ENCODE peak calls at places on chromosome 7, in five cellular contexts. One of them, this sample, is unnamed.

GRCh38 chr7:148044173-148044572 is 546.4 kb upstream of the C7orf33 start:
- DNase-seq in uterus: no peak
- DNase-seq in CD8-positive, alpha-beta T cell: no peak
- DNase-seq in upper lobe of right lung: no peak
- DNase-seq in adrenal gland: no peak
- DNase-seq in this sample: no peak

GRCh38 chr7:131921016-131921415 is 364.6 kb upstream of the PODXL start:
- DNase-seq in uterus: no peak
- DNase-seq in CD8-positive, alpha-beta T cell: no peak
- DNase-seq in upper lobe of right lung: no peak
- DNase-seq in adrenal gland: no peak
- DNase-seq in this sample: no peak

GRCh38 chr7:42262907-42263466 is 26.0 kb upstream of the GLI3 start:
- DNase-seq in uterus: peak
- DNase-seq in CD8-positive, alpha-beta T cell: no peak
- DNase-seq in upper lobe of right lung: no peak
- DNase-seq in adrenal gland: no peak
- DNase-seq in this sample: no peak

GRCh38 chr7:149773446-149774236 is at the start of gene ZNF467:
- DNase-seq in uterus: peak
- DNase-seq in CD8-positive, alpha-beta T cell: no peak
- DNase-seq in upper lobe of right lung: peak
- DNase-seq in adrenal gland: peak
- DNase-seq in this sample: peak

GRCh38 chr7:12943781-12944180 is 256.3 kb downstream of the ARL4A start:
- DNase-seq in uterus: no peak
- DNase-seq in CD8-positive, alpha-beta T cell: no peak
- DNase-seq in upper lobe of right lung: no peak
- DNase-seq in adrenal gland: no peak
- DNase-seq in this sample: no peak

GRCh38 chr7:31192996-31193395 is 140.9 kb downstream of the ADCYAP1R1 start:
- DNase-seq in uterus: no peak
- DNase-seq in CD8-positive, alpha-beta T cell: no peak
- DNase-seq in upper lobe of right lung: peak
- DNase-seq in adrenal gland: peak
- DNase-seq in this sample: no peak

GRCh38 chr7:88092676-88092999 is 127.2 kb downstream of the SRI start:
- DNase-seq in uterus: no peak
- DNase-seq in CD8-positive, alpha-beta T cell: no peak
- DNase-seq in upper lobe of right lung: no peak
- DNase-seq in adrenal gland: no peak
- DNase-seq in this sample: no peak

GRCh38 chr7:79291498-79291865 is 162.0 kb downstream of the MAGI2 start:
- DNase-seq in uterus: no peak
- DNase-seq in CD8-positive, alpha-beta T cell: no peak
- DNase-seq in upper lobe of right lung: no peak
- DNase-seq in adrenal gland: no peak
- DNase-seq in this sample: no peak

GRCh38 chr7:24325708-24326107 is 41.7 kb downstream of the NPY start:
- DNase-seq in uterus: no peak
- DNase-seq in CD8-positive, alpha-beta T cell: no peak
- DNase-seq in upper lobe of right lung: no peak
- DNase-seq in adrenal gland: no peak
- DNase-seq in this sample: no peak

GRCh38 chr7:131726680-131727079 is 170.3 kb upstream of the PODXL start:
- DNase-seq in uterus: no peak
- DNase-seq in CD8-positive, alpha-beta T cell: no peak
- DNase-seq in upper lobe of right lung: no peak
- DNase-seq in adrenal gland: no peak
- DNase-seq in this sample: peak

GRCh38 chr7:100208911-100209408 is 10.8 kb upstream of the PVRIG start:
- DNase-seq in uterus: no peak
- DNase-seq in CD8-positive, alpha-beta T cell: no peak
- DNase-seq in upper lobe of right lung: no peak
- DNase-seq in adrenal gland: no peak
- DNase-seq in this sample: no peak
- H3K4me3 ChIP-seq in uterus: no peak
- H3K4me3 ChIP-seq in CD8-positive, alpha-beta T cell: no peak
- H3K4me3 ChIP-seq in upper lobe of right lung: no peak
- H3K4me3 ChIP-seq in adrenal gland: no peak
- H3K4me3 ChIP-seq in this sample: no peak

GRCh38 chr7:2065516-2065915 is 167.2 kb downstream of the MAD1L1 start:
- DNase-seq in uterus: no peak
- DNase-seq in CD8-positive, alpha-beta T cell: no peak
- DNase-seq in upper lobe of right lung: no peak
- DNase-seq in adrenal gland: no peak
- DNase-seq in this sample: no peak

GRCh38 chr7:2062648-2063047 is 170.1 kb downstream of the MAD1L1 start:
- DNase-seq in uterus: no peak
- DNase-seq in CD8-positive, alpha-beta T cell: no peak
- DNase-seq in upper lobe of right lung: no peak
- DNase-seq in adrenal gland: no peak
- DNase-seq in this sample: no peak

GRCh38 chr7:2066251-2066919 is 166.4 kb downstream of the MAD1L1 start:
- DNase-seq in uterus: no peak
- DNase-seq in CD8-positive, alpha-beta T cell: peak
- DNase-seq in upper lobe of right lung: no peak
- DNase-seq in adrenal gland: no peak
- DNase-seq in this sample: no peak

GRCh38 chr7:2060701-2061100 is 172.0 kb downstream of the MAD1L1 start:
- DNase-seq in uterus: no peak
- DNase-seq in CD8-positive, alpha-beta T cell: no peak
- DNase-seq in upper lobe of right lung: no peak
- DNase-seq in adrenal gland: no peak
- DNase-seq in this sample: no peak

GRCh38 chr7:2063562-2064360 is 169.0 kb downstream of the MAD1L1 start:
- DNase-seq in uterus: peak
- DNase-seq in CD8-positive, alpha-beta T cell: no peak
- DNase-seq in upper lobe of right lung: no peak
- DNase-seq in adrenal gland: peak
- DNase-seq in this sample: no peak
- TF ChIP-seq CTCF in uterus: no peak
- TF ChIP-seq CTCF in CD8-positive, alpha-beta T cell: no peak
- TF ChIP-seq CTCF in upper lobe of right lung: no peak
- TF ChIP-seq CTCF in adrenal gland: peak
- TF ChIP-seq CTCF in this sample: peak

GRCh38 chr7:47936323-47936722 is 11.9 kb downstream of the PKD1L1 start:
- DNase-seq in uterus: no peak
- DNase-seq in CD8-positive, alpha-beta T cell: no peak
- DNase-seq in upper lobe of right lung: no peak
- DNase-seq in adrenal gland: no peak
- DNase-seq in this sample: no peak
- H3K4me3 ChIP-seq in uterus: no peak
- H3K4me3 ChIP-seq in CD8-positive, alpha-beta T cell: no peak
- H3K4me3 ChIP-seq in upper lobe of right lung: no peak
- H3K4me3 ChIP-seq in adrenal gland: no peak
- H3K4me3 ChIP-seq in this sample: no peak

GRCh38 chr7:129376778-129377700 is 57.2 kb upstream of the STRIP2 start:
- DNase-seq in uterus: no peak
- DNase-seq in CD8-positive, alpha-beta T cell: no peak
- DNase-seq in upper lobe of right lung: no peak
- DNase-seq in adrenal gland: no peak
- DNase-seq in this sample: no peak
- TF ChIP-seq CTCF in uterus: no peak
- TF ChIP-seq CTCF in CD8-positive, alpha-beta T cell: no peak
- TF ChIP-seq CTCF in upper lobe of right lung: no peak
- TF ChIP-seq CTCF in adrenal gland: peak
- TF ChIP-seq CTCF in this sample: no peak

DNA sequence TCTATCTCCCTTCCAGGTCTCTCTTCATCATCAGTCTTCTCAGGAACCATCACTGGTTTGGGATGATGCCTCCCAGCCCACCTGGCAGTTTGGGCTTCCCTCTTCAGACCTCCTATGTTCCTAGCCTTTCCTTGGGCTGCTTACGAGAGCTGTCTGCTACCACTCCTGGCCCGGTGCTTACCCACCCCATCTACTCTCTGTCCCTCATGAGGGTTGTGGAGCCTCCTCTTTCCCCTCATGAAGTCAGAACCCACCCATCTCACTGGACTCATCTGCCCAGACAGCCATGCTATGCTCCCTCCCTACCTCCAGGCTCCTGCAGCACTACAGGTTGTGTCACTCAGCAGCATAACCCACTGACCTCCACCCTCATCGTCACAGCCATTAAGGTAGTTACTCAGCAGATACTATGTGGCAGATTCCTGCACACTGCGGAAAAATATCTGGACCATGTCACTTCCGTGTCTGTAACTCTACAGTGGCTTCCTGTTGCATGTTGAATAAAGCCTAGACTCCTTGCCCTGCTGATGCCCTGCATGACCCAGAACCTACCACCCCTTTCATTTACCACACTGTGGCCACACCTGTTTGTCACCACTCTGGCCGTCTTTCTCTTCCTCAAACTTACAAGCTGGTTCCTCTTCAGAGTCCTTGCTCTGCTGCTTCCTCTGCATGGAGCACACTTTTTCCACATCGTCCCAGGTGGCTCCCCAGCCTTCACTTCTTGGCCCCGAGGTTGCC is 2.0 kb downstream of the DBNL start:
- DNase-seq in uterus: peak
- DNase-seq in CD8-positive, alpha-beta T cell: no peak
- DNase-seq in upper lobe of right lung: peak
- DNase-seq in adrenal gland: no peak
- DNase-seq in this sample: no peak
- H3K4me3 ChIP-seq in uterus: no peak
- H3K4me3 ChIP-seq in CD8-positive, alpha-beta T cell: peak
- H3K4me3 ChIP-seq in upper lobe of right lung: no peak
- H3K4me3 ChIP-seq in adrenal gland: no peak
- H3K4me3 ChIP-seq in this sample: no peak

This sample was measured in right atrium auricular region.